ENCODE peak calls at places on chromosome 2, in seven cellular contexts. A is ovary, C is lung, O is hepatocyte, T is prostate gland, R is HL-60, E is psoas muscle. D is an unnamed sample.

GRCh38 chr2:85924522-85924921 is 35.7 kb upstream of the ST3GAL5 start:
- DNase-seq in A (peak; percentile 71), C (no peak), O (peak; percentile 55), T (peak; percentile 48), R (no peak), E (peak; percentile 75), D (peak; percentile 30)

GRCh38 chr2:74587664-74588277 is 33.3 kb downstream of the DOK1 start:
- DNase-seq in A (peak; percentile 64), C (peak; percentile 63), O (peak; percentile 76), T (peak; percentile 63), R (peak; percentile 81), E (peak; percentile 68), D (peak; percentile 70)

GRCh38 chr2:121489284-121489683 is 41.4 kb upstream of the RNU4ATAC start:
- DNase-seq in A (no peak), C (peak; percentile 35), O (no peak), T (peak; percentile 13), R (no peak), E (no peak), D (no peak)

GRCh38 chr2:1339757-1340515 is 73.3 kb upstream of the TPO start:
- DNase-seq in A (no peak), C (no peak), O (no peak), T (no peak), R (no peak), E (no peak), D (no peak)

GRCh38 chr2:26640331-26640745 is 828 bp downstream of the CIB4 start:
- DNase-seq in A (no peak), C (peak; percentile 51), O (peak; percentile 71), T (no peak), R (no peak), E (no peak), D (peak; percentile 33)

GRCh38 chr2:164903944-164904343 is 51.4 kb downstream of the SLC38A11 start:
- DNase-seq in A (no peak), C (no peak), O (no peak), T (peak; percentile 63), R (no peak), E (no peak), D (no peak)

GRCh38 chr2:18378020-18378653 is 182.3 kb downstream of the RDH14 start:
- DNase-seq in A (no peak), C (no peak), O (peak; percentile 76), T (peak; percentile 23), R (peak; percentile 16), E (no peak), D (peak; percentile 24)

GRCh38 chr2:149329470-149330126 is 789 bp upstream of the LYPD6 start:
- DNase-seq in A (peak; percentile 44), C (peak; percentile 40), O (peak; percentile 82), T (peak; percentile 27), R (no peak), E (peak; percentile 56), D (peak; percentile 78)

GRCh38 chr2:132424526-132425121 is 8.0 kb downstream of the GPR39 start:
- DNase-seq in A (no peak), C (no peak), O (peak; percentile 62), T (no peak), R (no peak), E (no peak), D (peak; percentile 31)

GRCh38 chr2:189076572-189076971 is 102.4 kb downstream of the COL3A1 start:
- DNase-seq in A (no peak), C (no peak), O (no peak), T (no peak), R (no peak), E (peak; percentile 50), D (peak; percentile 23)

GRCh38 chr2:197269173-197269572 is 41.4 kb downstream of the ANKRD44 start:
- DNase-seq in A (no peak), C (no peak), O (no peak), T (no peak), R (no peak), E (no peak), D (no peak)

GRCh38 chr2:197265931-197266330 is 44.6 kb downstream of the ANKRD44 start:
- DNase-seq in A (no peak), C (no peak), O (no peak), T (no peak), R (no peak), E (no peak), D (no peak)

GRCh38 chr2:197269815-197270214 is 40.8 kb downstream of the ANKRD44 start:
- DNase-seq in A (no peak), C (no peak), O (no peak), T (no peak), R (no peak), E (no peak), D (no peak)

GRCh38 chr2:197264332-197264731 is 46.2 kb downstream of the ANKRD44 start:
- DNase-seq in A (no peak), C (no peak), O (no peak), T (no peak), R (no peak), E (no peak), D (no peak)

DNA sequence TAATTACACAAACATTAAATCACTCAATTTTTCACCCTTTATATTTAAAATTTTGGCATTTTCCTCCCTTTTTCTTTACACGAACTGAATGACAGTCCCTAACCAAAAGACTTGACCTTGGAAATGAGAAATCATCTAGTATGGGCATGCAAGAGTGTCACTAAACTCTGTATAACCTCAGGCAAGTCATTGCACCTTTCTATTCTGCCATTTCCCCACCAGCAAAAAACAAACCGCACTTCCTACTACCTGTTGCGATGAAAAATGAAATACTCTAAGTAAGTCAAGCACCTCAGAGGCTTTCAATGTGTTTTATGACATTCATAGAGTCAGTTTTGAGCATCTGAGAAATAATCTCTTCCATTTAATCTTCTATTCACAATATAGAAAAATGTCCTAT is 44.1 kb downstream of the ANKRD44 start:
- DNase-seq in A (no peak), C (no peak), O (no peak), T (no peak), R (peak; percentile 22), E (no peak), D (no peak)
- H3K4me3 ChIP-seq in A (no peak overlapping the region), C (no peak overlapping the region), O (no peak overlapping the region), T (no peak overlapping the region), R (no peak overlapping the region), E (no peak overlapping the region), D (no peak overlapping the region)

DNA sequence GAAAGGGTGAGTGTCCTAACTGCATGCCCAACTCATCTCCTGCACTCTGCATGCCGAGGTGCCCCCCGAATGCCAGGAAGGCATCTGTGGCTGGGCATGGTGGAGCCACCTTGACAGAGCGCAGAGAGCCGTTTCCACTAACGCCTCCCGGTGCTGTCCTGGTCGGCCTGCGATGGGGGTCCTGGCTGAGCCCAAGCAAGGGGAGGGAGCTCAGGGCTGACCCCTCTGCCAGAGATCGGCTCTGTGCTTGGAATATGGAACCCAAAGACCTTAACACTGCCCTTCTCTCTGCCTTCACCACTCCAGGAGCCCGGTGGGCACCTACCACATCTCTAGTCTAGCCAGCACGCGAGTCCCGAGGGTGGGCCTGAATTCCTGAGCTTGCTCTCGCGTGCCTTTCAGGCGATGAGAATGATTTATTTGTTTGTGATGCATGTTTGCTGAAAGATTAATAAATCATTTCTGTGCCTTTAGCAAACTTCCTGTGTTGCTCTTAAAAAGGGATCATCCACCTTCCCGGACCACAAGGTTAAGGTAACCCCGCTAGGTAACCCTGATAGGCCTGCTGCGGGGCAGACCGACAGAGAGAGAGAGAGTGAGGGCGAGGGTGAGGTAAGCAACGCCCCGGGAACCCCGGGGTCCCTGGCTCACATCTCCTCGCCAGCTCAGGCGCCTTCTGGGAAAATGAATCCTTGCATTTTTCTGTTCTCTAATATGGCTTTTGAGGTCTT is 35.3 kb downstream of the PDIA6 start:
- DNase-seq in A (peak; percentile 24), C (no peak), O (no peak), T (no peak), R (no peak), E (no peak), D (no peak)
- H3K4me3 ChIP-seq in A (no peak overlapping the region), C (no peak overlapping the region), O (no peak overlapping the region), T (no peak overlapping the region), R (no peak overlapping the region), E (no peak overlapping the region), D (no peak overlapping the region)

GRCh38 chr2:219418570-219419189 is 503 bp downstream of the DES start:
- DNase-seq in A (peak; percentile 69), C (no peak), O (no peak), T (no peak), R (no peak), E (peak; percentile 70), D (no peak)
- H3K4me3 ChIP-seq in A (peak overlapping the region; percentile 43), C (peak overlapping the region; percentile 5), O (peak overlapping the region; percentile 12), T (peak overlapping the region; percentile 21), R (no peak overlapping the region), E (peak overlapping the region; percentile 93), D (peak overlapping the region; percentile 24)

GRCh38 chr2:46549159-46549902 is 70.0 kb downstream of the TMEM247 start:
- DNase-seq in A (no peak), C (no peak), O (no peak), T (no peak), R (no peak), E (no peak), D (no peak)

GRCh38 chr2:46548521-46549144 is 69.3 kb downstream of the TMEM247 start:
- DNase-seq in A (no peak), C (no peak), O (no peak), T (no peak), R (no peak), E (no peak), D (no peak)

GRCh38 chr2:46550686-46551404 is 71.5 kb downstream of the TMEM247 start:
- DNase-seq in A (no peak), C (no peak), O (no peak), T (no peak), R (no peak), E (no peak), D (no peak)

GRCh38 chr2:46547223-46548102 is 68.1 kb downstream of the TMEM247 start:
- DNase-seq in A (no peak), C (no peak), O (no peak), T (no peak), R (peak; percentile 84), E (peak; percentile 78), D (peak; percentile 33)

GRCh38 chr2:46548103-46548486 is 68.7 kb downstream of the TMEM247 start:
- DNase-seq in A (no peak), C (peak; percentile 45), O (no peak), T (no peak), R (peak; percentile 86), E (peak; percentile 73), D (peak; percentile 31)
- H3K4me3 ChIP-seq in A (no peak overlapping the region), C (no peak overlapping the region), O (no peak overlapping the region), T (no peak overlapping the region), R (no peak overlapping the region), E (peak overlapping the region; percentile 27), D (no peak overlapping the region)

GRCh38 chr2:97869722-97870346 is 125.9 kb downstream of the TMEM131 start:
- DNase-seq in A (no peak), C (no peak), O (no peak), T (no peak), R (no peak), E (no peak), D (no peak)

GRCh38 chr2:97868986-97869721 is 126.6 kb downstream of the TMEM131 start:
- DNase-seq in A (no peak), C (no peak), O (peak; percentile 60), T (no peak), R (no peak), E (peak; percentile 86), D (peak; percentile 20)

GRCh38 chr2:97871096-97871780 is 124.5 kb downstream of the TMEM131 start:
- DNase-seq in A (no peak), C (no peak), O (no peak), T (no peak), R (no peak), E (no peak), D (no peak)

GRCh38 chr2:97870396-97870843 is 125.3 kb downstream of the TMEM131 start:
- DNase-seq in A (no peak), C (no peak), O (peak; percentile 25), T (no peak), R (peak; percentile 88), E (no peak), D (no peak)
- H3K4me3 ChIP-seq in A (no peak overlapping the region), C (no peak overlapping the region), O (no peak overlapping the region), T (no peak overlapping the region), R (no peak overlapping the region), E (peak overlapping the region; percentile 33), D (no peak overlapping the region)

D was measured in colonic mucosa.